ENCODE peak calls at places on chromosome 3, in six cellular contexts. E is small intestine, K is fibroblast of the aortic adventitia, J is cardiac septum, W is AG09319, R is mammary epithelial cell. X is an unnamed sample.
A peak's percentile ranks its signal among the peaks of the same experiment; 100 is the strongest.

GRCh38 chr3:181913254-181913653 is 201.5 kb downstream of the SOX2 start:
- DNase-seq in E (no peak), K (no peak), J (no peak), W (no peak), R (peak; percentile 66), X (no peak)

GRCh38 chr3:154745925-154746324 is 315.9 kb upstream of the GPR149 start:
- DNase-seq in E (no peak), K (no peak), J (no peak), W (no peak), R (no peak), X (no peak)

GRCh38 chr3:98573231-98573728 is 20.1 kb downstream of the CPOX start:
- DNase-seq in E (peak; percentile 37), K (peak; percentile 49), J (no peak), W (no peak), R (peak; percentile 19), X (no peak)

GRCh38 chr3:37053337-37053736 is 60.0 kb downstream of the MLH1 start:
- DNase-seq in E (no peak), K (no peak), J (no peak), W (no peak), R (no peak), X (no peak)

GRCh38 chr3:157373783-157374182 is 62.9 kb upstream of the PTX3 start:
- DNase-seq in E (no peak), K (peak; percentile 80), J (no peak), W (peak; percentile 49), R (no peak), X (no peak)

GRCh38 chr3:121948641-121949040 is 54.4 kb downstream of the SLC15A2 start:
- DNase-seq in E (no peak), K (no peak), J (no peak), W (no peak), R (no peak), X (no peak)

GRCh38 chr3:182364723-182365650 is 428.3 kb upstream of the ATP11B start:
- DNase-seq in E (no peak), K (no peak), J (no peak), W (no peak), R (peak; percentile 99), X (no peak)

GRCh38 chr3:56977561-56977889 is 82.9 kb upstream of the SPATA12 start:
- DNase-seq in E (no peak), K (no peak), J (no peak), W (no peak), R (no peak), X (no peak)